ENCODE peak calls at places on chromosomes 3 and 15, in four cellular contexts. One of them, this sample, is unnamed.
A peak's percentile ranks its signal among the peaks of the same experiment; 100 is the strongest.

GRCh38 chr3:125104639-125105038 is 48.8 kb upstream of the HEG1 start:
- DNase-seq in H1: no peak
- DNase-seq in HepG2: no peak
- DNase-seq in K562: no peak
- DNase-seq in this sample: no peak

GRCh38 chr3:59254433-59254832 is 204.6 kb upstream of the CFAP20DC start:
- DNase-seq in H1: no peak
- DNase-seq in K562: no peak
- DNase-seq in HepG2: no peak
- DNase-seq in this sample: no peak

GRCh38 chr15:94229591-94230365 is 1.6 kb upstream of the MCTP2 start:
- DNase-seq in H1: no peak
- DNase-seq in K562: no peak
- DNase-seq in HepG2: no peak
- DNase-seq in this sample: no peak

GRCh38 chr3:147914532-147914931 is 505.4 kb downstream of the ZIC1 start:
- DNase-seq in H1: no peak
- DNase-seq in K562: no peak
- DNase-seq in HepG2: no peak
- DNase-seq in this sample: no peak

GRCh38 chr3:126538966-126539365 is 15.0 kb downstream of the CHST13 start:
- DNase-seq in K562: no peak
- DNase-seq in H1: no peak
- DNase-seq in HepG2: no peak
- DNase-seq in this sample: no peak

GRCh38 chr3:184570501-184570900 is 8.9 kb downstream of the EPHB3 start:
- DNase-seq in K562: no peak
- DNase-seq in H1: no peak
- DNase-seq in HepG2: no peak
- DNase-seq in this sample: no peak

GRCh38 chr3:188262913-188263683 is 109.1 kb downstream of the LPP start:
- DNase-seq in HepG2: peak; percentile 27
- DNase-seq in K562: no peak
- DNase-seq in H1: no peak
- DNase-seq in this sample: peak; percentile 89

GRCh38 chr3:140720242-140720641 is 42.4 kb downstream of the TRIM42 start:
- DNase-seq in HepG2: peak; percentile 38
- DNase-seq in H1: no peak
- DNase-seq in K562: no peak
- DNase-seq in this sample: no peak

GRCh38 chr3:19250959-19251610 is 102.8 kb downstream of the KCNH8 start:
- DNase-seq in K562: no peak
- DNase-seq in H1: no peak
- DNase-seq in HepG2: peak; percentile 1
- DNase-seq in this sample: no peak

GRCh38 chr3:52090620-52091468 is 34.5 kb upstream of the DUSP7 start:
- DNase-seq in HepG2: no peak
- DNase-seq in K562: peak; percentile 37
- DNase-seq in H1: no peak
- DNase-seq in this sample: no peak

GRCh38 chr3:154427685-154428291 is 2.2 kb downstream of the GPR149 start:
- DNase-seq in H1: peak; percentile 73
- DNase-seq in K562: no peak
- DNase-seq in HepG2: no peak
- DNase-seq in this sample: no peak

GRCh38 chr3:126287536-126288181 is 69.5 kb downstream of the KLF15 start:
- DNase-seq in H1: peak; percentile 81
- DNase-seq in K562: no peak
- DNase-seq in HepG2: peak; percentile 41
- DNase-seq in this sample: no peak

GRCh38 chr15:80709542-80709941 is 14.4 kb downstream of the ABHD17C start:
- DNase-seq in HepG2: no peak
- DNase-seq in H1: no peak
- DNase-seq in K562: no peak
- DNase-seq in this sample: no peak

GRCh38 chr3:45487508-45487907 is 99.1 kb downstream of the LARS2 start:
- DNase-seq in K562: no peak
- DNase-seq in H1: no peak
- DNase-seq in HepG2: peak; percentile 76
- DNase-seq in this sample: no peak

GRCh38 chr3:152192050-152192449 is 76.7 kb upstream of the MBNL1 start:
- DNase-seq in H1: no peak
- DNase-seq in K562: no peak
- DNase-seq in HepG2: no peak
- DNase-seq in this sample: no peak

GRCh38 chr3:117873236-117873635 is 1161.4 kb downstream of the IGSF11 start:
- DNase-seq in HepG2: no peak
- DNase-seq in H1: no peak
- DNase-seq in K562: no peak
- DNase-seq in this sample: no peak

GRCh38 chr3:186042036-186042435 is 66.9 kb downstream of the ETV5 start:
- DNase-seq in K562: no peak
- DNase-seq in HepG2: no peak
- DNase-seq in H1: no peak
- DNase-seq in this sample: no peak

GRCh38 chr3:191148131-191148530 is 50.9 kb upstream of the OSTN start:
- DNase-seq in HepG2: no peak
- DNase-seq in H1: no peak
- DNase-seq in K562: no peak
- DNase-seq in this sample: no peak

GRCh38 chr15:60408438-60409105 is 10.8 kb upstream of the ANXA2 start:
- DNase-seq in K562: no peak
- DNase-seq in HepG2: peak; percentile 16
- DNase-seq in H1: no peak
- DNase-seq in this sample: peak; percentile 92

GRCh38 chr15:40999190-40999589 is 45.9 kb downstream of the CHAC1 start:
- DNase-seq in HepG2: no peak
- DNase-seq in K562: no peak
- DNase-seq in H1: no peak
- DNase-seq in this sample: peak; percentile 82

GRCh38 chr15:94125131-94125530 is 106.2 kb upstream of the MCTP2 start:
- DNase-seq in K562: no peak
- DNase-seq in HepG2: no peak
- DNase-seq in H1: no peak
- DNase-seq in this sample: no peak

GRCh38 chr3:194140520-194141414 is 4.8 kb downstream of the HES1 start:
- DNase-seq in H1: peak; percentile 79
- DNase-seq in K562: peak; percentile 64
- DNase-seq in HepG2: peak; percentile 51
- DNase-seq in this sample: no peak

GRCh38 chr3:27591321-27591711 is 107.1 kb upstream of the SLC4A7 start:
- DNase-seq in K562: no peak
- DNase-seq in H1: no peak
- DNase-seq in HepG2: no peak
- DNase-seq in this sample: no peak

GRCh38 chr15:95911570-95912279 is 418.8 kb upstream of the NR2F2 start:
- DNase-seq in HepG2: peak; percentile 1
- DNase-seq in H1: no peak
- DNase-seq in K562: no peak
- DNase-seq in this sample: no peak

GRCh38 chr15:93035953-93036810 is 52.8 kb downstream of the RGMA start:
- DNase-seq in K562: peak; percentile 73
- DNase-seq in H1: peak; percentile 67
- DNase-seq in HepG2: peak; percentile 28
- DNase-seq in this sample: peak; percentile 61

GRCh38 chr3:124951511-124952390 is 17.2 kb upstream of the MUC13 start:
- DNase-seq in K562: no peak
- DNase-seq in HepG2: no peak
- DNase-seq in H1: no peak
- DNase-seq in this sample: no peak

GRCh38 chr15:33506781-33507180 is 196.0 kb downstream of the RYR3 start:
- DNase-seq in K562: no peak
- DNase-seq in HepG2: no peak
- DNase-seq in H1: no peak
- DNase-seq in this sample: no peak

GRCh38 chr3:134312873-134313838 is 61.1 kb downstream of the AMOTL2 start:
- DNase-seq in HepG2: peak; percentile 62
- DNase-seq in H1: peak; percentile 88
- DNase-seq in K562: peak; percentile 60
- DNase-seq in this sample: no peak

GRCh38 chr3:27666708-27667107 is 55.4 kb downstream of the EOMES start:
- DNase-seq in H1: peak; percentile 79
- DNase-seq in K562: no peak
- DNase-seq in HepG2: no peak
- DNase-seq in this sample: no peak

GRCh38 chr3:42490243-42490642 is 12.2 kb upstream of the VIPR1 start:
- DNase-seq in HepG2: no peak
- DNase-seq in K562: no peak
- DNase-seq in H1: peak; percentile 43
- DNase-seq in this sample: peak; percentile 62

GRCh38 chr3:42653560-42654330 is at the start of gene ZBTB47:
- DNase-seq in K562: no peak
- DNase-seq in HepG2: no peak
- DNase-seq in H1: peak; percentile 58
- DNase-seq in this sample: no peak

GRCh38 chr3:152271465-152272035 is 2.8 kb downstream of the MBNL1 start:
- DNase-seq in H1: no peak
- DNase-seq in K562: no peak
- DNase-seq in HepG2: no peak
- DNase-seq in this sample: no peak

GRCh38 chr3:195522254-195523023 is 20.7 kb downstream of the PPP1R2 start:
- DNase-seq in K562: peak; percentile 25
- DNase-seq in HepG2: no peak
- DNase-seq in H1: no peak
- DNase-seq in this sample: peak; percentile 43

GRCh38 chr3:17195192-17195611 is 310.4 kb downstream of the PLCL2 start:
- DNase-seq in H1: no peak
- DNase-seq in HepG2: no peak
- DNase-seq in K562: no peak
- DNase-seq in this sample: no peak

DNA sequence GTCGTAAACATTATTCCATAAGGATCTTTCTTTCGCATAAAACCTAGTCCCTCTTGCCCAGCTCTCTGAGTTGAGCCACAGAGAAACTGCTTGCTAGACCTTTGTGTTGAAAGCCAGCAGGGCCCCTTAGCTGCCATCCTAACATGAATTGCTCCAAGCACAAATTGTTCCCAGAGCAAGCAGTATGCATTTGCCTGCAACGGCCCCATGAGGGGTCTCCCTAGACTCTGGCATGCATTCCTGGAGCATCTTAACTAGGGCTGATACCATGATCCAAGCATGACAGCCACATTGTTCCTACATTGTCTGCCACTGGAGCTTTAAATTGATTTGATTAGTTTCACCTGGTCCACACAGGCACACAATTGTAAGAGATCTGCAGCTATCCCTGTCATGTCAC is 428.2 kb downstream of the TAFA4 start:
- DNase-seq in H1: no peak
- DNase-seq in K562: no peak
- DNase-seq in HepG2: no peak
- DNase-seq in this sample: no peak
- TF ChIP-seq PHF8 in H1: no peak
- TF ChIP-seq PHF8 in K562: no peak
- TF ChIP-seq PHF8 in HepG2: no peak
- TF ChIP-seq PHF8 in this sample: no peak

DNA sequence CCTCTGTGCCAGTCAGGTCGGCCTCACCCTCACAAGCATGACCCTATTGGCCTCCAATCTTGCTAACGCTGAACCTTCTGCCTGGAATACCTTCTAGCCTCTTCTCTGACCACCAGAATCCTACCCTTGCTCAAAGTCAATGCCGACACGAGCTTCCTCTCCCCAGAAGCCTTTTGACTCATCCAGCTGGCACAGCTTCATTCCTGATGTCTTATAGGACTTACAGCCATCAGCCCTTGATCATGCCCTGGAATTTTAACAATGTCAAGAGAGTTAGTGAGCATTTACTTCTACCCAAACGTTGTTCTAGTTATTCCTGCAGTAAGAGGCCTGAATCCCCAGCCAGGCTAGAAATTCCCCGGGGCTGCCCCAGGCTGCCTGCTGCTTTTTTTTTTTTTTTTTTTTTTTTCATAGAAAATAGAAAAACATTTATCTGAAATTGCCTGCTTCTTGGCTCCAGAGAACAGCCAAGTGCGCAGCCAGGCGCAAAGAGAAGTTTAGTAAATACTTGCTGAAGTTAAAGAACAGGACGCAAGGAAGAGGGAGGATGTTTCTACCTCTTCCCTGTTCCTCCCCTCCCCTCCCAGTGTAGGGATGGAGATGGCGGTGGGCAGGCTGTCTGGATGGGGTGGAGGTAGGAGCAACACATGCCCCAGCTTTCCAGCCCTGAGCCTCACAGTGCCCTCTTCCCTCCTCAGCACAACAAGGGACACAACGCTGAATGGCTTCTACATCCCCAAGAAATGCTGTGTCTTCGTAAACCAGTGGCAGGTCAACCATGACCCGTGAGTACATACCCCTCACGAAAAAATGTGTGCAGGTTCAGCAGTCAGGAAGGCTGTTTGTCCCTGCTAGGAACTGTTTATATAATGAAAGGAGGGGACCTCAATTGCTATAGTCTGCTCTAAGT is 4.1 kb downstream of the CYP1A2 start:
- DNase-seq in K562: no peak
- DNase-seq in H1: no peak
- DNase-seq in HepG2: no peak
- DNase-seq in this sample: no peak
- TF ChIP-seq PHF8 in K562: no peak
- TF ChIP-seq PHF8 in H1: no peak
- TF ChIP-seq PHF8 in HepG2: no peak
- TF ChIP-seq PHF8 in this sample: no peak

GRCh38 chr3:189824629-189825312 is 193.6 kb downstream of the TP63 start:
- DNase-seq in K562: no peak
- DNase-seq in H1: no peak
- DNase-seq in HepG2: no peak
- DNase-seq in this sample: peak; percentile 84
- TF ChIP-seq PHF8 in K562: no peak
- TF ChIP-seq PHF8 in H1: no peak
- TF ChIP-seq PHF8 in HepG2: no peak
- TF ChIP-seq PHF8 in this sample: no peak

GRCh38 chr15:77481670-77482069 is 61.0 kb downstream of the HMG20A start:
- DNase-seq in HepG2: no peak
- DNase-seq in K562: no peak
- DNase-seq in H1: no peak
- DNase-seq in this sample: no peak

GRCh38 chr15:77480859-77481258 is 60.2 kb downstream of the HMG20A start:
- DNase-seq in HepG2: no peak
- DNase-seq in H1: no peak
- DNase-seq in K562: no peak
- DNase-seq in this sample: no peak

GRCh38 chr15:77484994-77485393 is 64.3 kb downstream of the HMG20A start:
- DNase-seq in HepG2: no peak
- DNase-seq in K562: no peak
- DNase-seq in H1: no peak
- DNase-seq in this sample: no peak

GRCh38 chr15:77482570-77482969 is 61.9 kb downstream of the HMG20A start:
- DNase-seq in K562: no peak
- DNase-seq in HepG2: no peak
- DNase-seq in H1: no peak
- DNase-seq in this sample: no peak

DNA sequence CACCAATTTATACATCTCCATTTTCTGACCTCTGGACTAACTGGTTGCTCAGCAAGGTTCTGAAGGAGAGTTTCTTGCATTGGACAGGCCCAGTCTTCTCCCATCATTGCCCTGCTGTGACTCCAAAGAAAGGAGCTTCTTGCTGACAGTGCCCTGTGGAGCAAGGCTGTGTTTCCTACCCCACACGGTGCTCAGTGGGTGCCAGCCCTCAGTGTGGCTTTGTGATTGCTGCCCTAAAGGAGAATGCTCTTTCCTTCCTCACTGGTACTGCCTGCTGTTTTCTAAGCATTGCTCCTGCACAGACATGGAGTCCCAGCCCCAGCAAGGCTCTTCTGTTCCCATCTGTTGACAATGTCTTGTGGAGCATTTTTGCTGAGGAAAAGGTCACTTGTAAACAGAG is 62.7 kb downstream of the HMG20A start:
- DNase-seq in HepG2: no peak
- DNase-seq in H1: peak; percentile 49
- DNase-seq in K562: no peak
- DNase-seq in this sample: no peak
- TF ChIP-seq PHF8 in HepG2: no peak
- TF ChIP-seq PHF8 in H1: no peak
- TF ChIP-seq PHF8 in K562: no peak
- TF ChIP-seq PHF8 in this sample: no peak